ENCODE peak calls at places on chromosomes 13 and 19, in four cellular contexts. W is stomach, Z is fibroblast of lung, D is breast epithelium. R is an unnamed sample.

GRCh38 chr13:99256709-99257108 is 1.5 kb downstream of the GPR18 start:
- DNase-seq in W (no peak), Z (peak; percentile 81), D (no peak), R (no peak)

GRCh38 chr19:51691122-51692064 is 1.7 kb upstream of the SPACA6 start:
- DNase-seq in W (no peak), Z (peak; percentile 78), D (no peak), R (no peak)

GRCh38 chr19:19529783-19530422 is 1.2 kb downstream of the YJEFN3 start:
- DNase-seq in W (no peak), Z (no peak), D (no peak), R (no peak)

GRCh38 chr13:20400774-20401173 is 124.9 kb downstream of the CRYL1 start:
- DNase-seq in W (peak; percentile 3), Z (peak; percentile 71), D (no peak), R (no peak)

GRCh38 chr13:41985788-41986508 is 25.0 kb upstream of the VWA8 start:
- DNase-seq in W (no peak), Z (peak; percentile 36), D (no peak), R (no peak)

GRCh38 chr19:49829721-49830120 is 11.6 kb downstream of the MED25 start:
- DNase-seq in W (no peak), Z (no peak), D (no peak), R (no peak)

GRCh38 chr19:38557205-38557799 is 60.5 kb downstream of the MAP4K1 start:
- DNase-seq in W (peak; percentile 29), Z (no peak), D (no peak), R (no peak)

GRCh38 chr13:83879431-83880171 is 2.7 kb downstream of the SLITRK1 start:
- DNase-seq in W (no peak), Z (peak; percentile 24), D (no peak), R (no peak)

GRCh38 chr19:15536350-15536749 is 28.0 kb downstream of the CYP4F22 start:
- DNase-seq in W (no peak), Z (no peak), D (no peak), R (no peak)

GRCh38 chr19:47713046-47714021 is at the start of gene EHD2:
- DNase-seq in W (peak; percentile 59), Z (peak; percentile 69), D (peak; percentile 70), R (peak; percentile 42)

GRCh38 chr13:48580185-48580803 is 47.4 kb upstream of the RCBTB2 start:
- DNase-seq in W (peak; percentile 85), Z (peak; percentile 36), D (peak; percentile 63), R (peak; percentile 79)

GRCh38 chr13:34591801-34592454 is 350.1 kb upstream of the NBEA start:
- DNase-seq in W (no peak), Z (peak; percentile 18), D (no peak), R (peak; percentile 5)

GRCh38 chr13:109344552-109345157 is 441.7 kb downstream of the IRS2 start:
- DNase-seq in W (no peak), Z (peak; percentile 86), D (no peak), R (no peak)

GRCh38 chr13:92843549-92843948 is 383.1 kb upstream of the GPC6 start:
- DNase-seq in W (no peak), Z (peak; percentile 87), D (no peak), R (no peak)

GRCh38 chr13:38819596-38819995 is 132.7 kb downstream of the FREM2 start:
- DNase-seq in W (no peak), Z (no peak), D (no peak), R (no peak)

GRCh38 chr13:78649997-78650724 is 8.8 kb downstream of the OBI1 start:
- DNase-seq in W (no peak), Z (no peak), D (no peak), R (no peak)

GRCh38 chr19:14678199-14678598 is 3.6 kb upstream of the ADGRE3 start:
- DNase-seq in W (no peak), Z (no peak), D (no peak), R (no peak)

GRCh38 chr13:76398426-76398825 is 487.8 kb downstream of the KCTD12 start:
- DNase-seq in W (no peak), Z (no peak), D (no peak), R (no peak)

GRCh38 chr13:106919638-106920037 is 351.7 kb upstream of the ARGLU1 start:
- DNase-seq in W (no peak), Z (peak; percentile 7), D (no peak), R (no peak)

DNA sequence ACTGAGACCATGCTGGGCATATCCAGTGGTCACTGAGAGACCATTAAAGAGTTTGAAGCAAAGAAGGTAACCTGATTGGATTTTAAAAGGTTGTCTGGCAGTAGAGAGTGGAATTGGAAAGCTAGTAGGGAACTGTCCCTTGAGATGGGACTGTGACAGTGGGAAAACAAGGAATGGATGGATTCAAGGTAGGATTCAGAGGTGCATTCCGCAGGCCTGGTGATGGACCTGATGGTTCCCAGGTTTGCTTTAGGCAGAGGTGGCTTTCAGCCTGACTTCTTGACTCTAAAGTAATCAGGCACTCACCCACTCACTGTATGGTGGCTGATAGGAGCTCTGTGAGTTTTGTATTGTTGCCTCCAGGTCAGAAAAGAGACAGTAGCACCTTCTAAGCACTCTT is 73.0 kb downstream of the DHRS12 start:
- DNase-seq in W (no peak), Z (no peak), D (no peak), R (no peak)
- H3K27ac ChIP-seq in W (peak overlapping the region; percentile 75), Z (peak overlapping the region; percentile 90), D (peak overlapping the region; percentile 90), R (no peak overlapping the region)

GRCh38 chr19:45881082-45881908 is 4.6 kb downstream of the IRF2BP1 start:
- DNase-seq in W (no peak), Z (no peak), D (no peak), R (no peak)

GRCh38 chr19:45878043-45878794 is 7.7 kb downstream of the IRF2BP1 start:
- DNase-seq in W (peak; percentile 93), Z (no peak), D (peak; percentile 83), R (peak; percentile 51)

GRCh38 chr19:45881909-45882528 is 3.9 kb downstream of the IRF2BP1 start:
- DNase-seq in W (peak; percentile 81), Z (no peak), D (no peak), R (no peak)

GRCh38 chr19:45879055-45879454 is 6.9 kb downstream of the IRF2BP1 start:
- DNase-seq in W (peak; percentile 47), Z (no peak), D (peak; percentile 58), R (no peak)

GRCh38 chr19:45879971-45880370 is 6.0 kb downstream of the IRF2BP1 start:
- DNase-seq in W (no peak), Z (no peak), D (no peak), R (no peak)
- H3K27ac ChIP-seq in W (peak overlapping the region; percentile 92), Z (no peak overlapping the region), D (peak overlapping the region; percentile 95), R (no peak overlapping the region)

DNA sequence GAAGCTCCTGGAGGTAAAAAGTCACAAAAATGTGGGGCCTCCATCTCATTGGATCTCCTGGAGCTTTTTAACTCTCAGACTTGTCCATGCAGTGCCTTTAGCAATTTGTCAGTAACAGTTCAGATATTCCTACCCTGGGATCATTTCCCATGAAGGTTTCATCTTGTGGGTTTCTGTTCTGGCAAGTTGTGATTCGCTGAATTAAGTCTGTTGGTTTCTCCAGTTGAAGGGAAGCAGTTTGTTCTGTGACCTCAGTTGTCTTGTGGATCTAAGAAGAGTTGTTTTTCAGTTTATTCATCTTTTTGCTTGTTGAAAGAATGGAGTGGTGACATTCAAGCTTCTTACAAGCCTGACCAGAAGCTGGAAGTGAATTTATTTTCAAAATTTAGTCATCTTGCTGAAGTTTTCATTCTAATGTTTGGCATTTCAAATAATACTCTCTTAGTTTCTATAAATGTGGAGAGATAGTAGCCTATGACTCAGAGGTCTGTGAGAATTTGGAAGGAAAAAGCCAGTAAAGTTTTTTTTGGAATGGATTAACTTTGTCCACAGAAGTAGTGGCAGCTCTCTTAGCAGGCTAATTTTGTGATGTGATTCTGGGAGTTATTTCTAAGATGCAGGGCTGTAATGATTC is 120.1 kb upstream of the CSNK1A1L start:
- DNase-seq in W (no peak), Z (peak; percentile 76), D (no peak), R (no peak)
- H3K27ac ChIP-seq in W (no peak overlapping the region), Z (peak overlapping the region; percentile 22), D (no peak overlapping the region), R (no peak overlapping the region)

GRCh38 chr13:110352735-110353134 is 45.7 kb downstream of the COL4A2 start:
- DNase-seq in W (no peak), Z (no peak), D (no peak), R (no peak)

GRCh38 chr13:110351636-110352420 is 44.7 kb downstream of the COL4A2 start:
- DNase-seq in W (no peak), Z (no peak), D (no peak), R (no peak)

GRCh38 chr13:110354209-110354627 is 47.1 kb downstream of the COL4A2 start:
- DNase-seq in W (no peak), Z (no peak), D (no peak), R (no peak)

GRCh38 chr13:110354715-110355473 is 47.8 kb downstream of the COL4A2 start:
- DNase-seq in W (no peak), Z (no peak), D (no peak), R (no peak)

DNA sequence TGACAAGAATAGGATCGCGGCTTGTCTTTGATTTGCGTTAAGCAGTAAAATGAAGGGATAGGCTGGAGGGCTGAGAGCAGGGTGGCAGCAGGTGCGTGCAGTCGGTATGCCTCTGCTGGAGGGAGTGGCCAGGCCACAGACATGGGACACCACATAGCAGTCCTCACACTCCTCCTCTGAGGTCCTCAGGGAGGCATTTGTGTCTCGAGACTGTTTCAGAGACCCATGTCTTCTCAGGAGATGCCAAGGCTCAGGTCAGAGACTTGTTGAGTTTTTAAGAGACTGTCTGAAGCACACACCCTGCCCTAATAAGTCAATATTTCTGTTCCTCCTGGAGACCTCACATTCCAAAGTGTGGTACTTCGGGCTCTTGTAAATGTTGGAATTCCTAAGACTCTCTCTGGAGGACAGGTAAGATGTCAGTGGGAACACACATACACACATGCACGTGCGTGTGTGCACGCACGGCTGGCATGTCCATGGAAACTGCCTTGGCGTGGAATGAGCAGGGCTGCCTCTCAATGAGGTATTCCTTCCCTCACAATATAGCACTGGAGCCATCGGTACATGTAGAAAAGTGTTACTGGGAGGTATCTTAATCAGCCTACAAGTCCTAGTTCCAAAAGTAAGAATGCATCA is 46.4 kb downstream of the COL4A2 start:
- DNase-seq in W (no peak), Z (no peak), D (no peak), R (no peak)
- H3K27ac ChIP-seq in W (peak overlapping the region; percentile 50), Z (no peak overlapping the region), D (no peak overlapping the region), R (peak overlapping the region; percentile 26)

GRCh38 chr19:7101498-7102253 is 32.2 kb downstream of the ZNF557 start:
- DNase-seq in W (no peak), Z (no peak), D (no peak), R (no peak)

GRCh38 chr19:7098096-7098495 is 28.6 kb downstream of the ZNF557 start:
- DNase-seq in W (no peak), Z (no peak), D (no peak), R (no peak)

GRCh38 chr19:7098701-7099596 is 29.4 kb downstream of the ZNF557 start:
- DNase-seq in W (peak; percentile 92), Z (peak; percentile 87), D (peak; percentile 92), R (peak; percentile 87)

GRCh38 chr19:7104783-7105447 is 35.4 kb downstream of the ZNF557 start:
- DNase-seq in W (no peak), Z (no peak), D (no peak), R (no peak)

GRCh38 chr19:7099597-7099921 is 30.1 kb downstream of the ZNF557 start:
- DNase-seq in W (no peak), Z (no peak), D (no peak), R (no peak)
- H3K27ac ChIP-seq in W (peak overlapping the region; percentile 96), Z (peak overlapping the region; percentile 93), D (peak overlapping the region; percentile 94), R (peak overlapping the region; percentile 91)

GRCh38 chr19:1172353-1173159 is 1.5 kb downstream of the SBNO2 start:
- DNase-seq in W (peak; percentile 63), Z (peak; percentile 63), D (peak; percentile 71), R (peak; percentile 84)
- H3K27ac ChIP-seq in W (peak overlapping the region; percentile 98), Z (peak overlapping the region; percentile 91), D (peak overlapping the region; percentile 99), R (peak overlapping the region; percentile 97)